ENCODE peak calls at places on chromosomes 11 and 22, in six cellular contexts. One of them, this sample, is unnamed.

GRCh38 chr11:113874920-113875413 is 405 bp downstream of the USP28 start:
- DNase-seq in HFF-Myc: no peak
- DNase-seq in cerebellum: no peak
- DNase-seq in activated CD8-positive, alpha-beta memory T cell treated with anti-CD3 and anti-CD28 coated beads, Interleukin-2, amount 10 ng/mL, durations not matched to agents 7 days and 5 days: no peak
- DNase-seq in central memory CD4-positive, alpha-beta T cell: peak; percentile 61
- DNase-seq in midbrain: peak; percentile 28
- DNase-seq in this sample: no peak

GRCh38 chr11:120625565-120625964 is 114.0 kb downstream of the GRIK4 start:
- DNase-seq in HFF-Myc: no peak
- DNase-seq in cerebellum: no peak
- DNase-seq in activated CD8-positive, alpha-beta memory T cell treated with anti-CD3 and anti-CD28 coated beads, Interleukin-2, amount 10 ng/mL, durations not matched to agents 7 days and 5 days: no peak
- DNase-seq in central memory CD4-positive, alpha-beta T cell: no peak
- DNase-seq in midbrain: no peak
- DNase-seq in this sample: no peak

GRCh38 chr22:19761500-19762314 is 1.1 kb downstream of the TBX1 start:
- DNase-seq in HFF-Myc: no peak
- DNase-seq in cerebellum: no peak
- DNase-seq in activated CD8-positive, alpha-beta memory T cell treated with anti-CD3 and anti-CD28 coated beads, Interleukin-2, amount 10 ng/mL, durations not matched to agents 7 days and 5 days: no peak
- DNase-seq in central memory CD4-positive, alpha-beta T cell: no peak
- DNase-seq in midbrain: no peak
- DNase-seq in this sample: no peak

GRCh38 chr11:120128392-120129172 is 9.3 kb downstream of the TRIM29 start:
- DNase-seq in HFF-Myc: peak; percentile 20
- DNase-seq in cerebellum: peak; percentile 26
- DNase-seq in activated CD8-positive, alpha-beta memory T cell treated with anti-CD3 and anti-CD28 coated beads, Interleukin-2, amount 10 ng/mL, durations not matched to agents 7 days and 5 days: no peak
- DNase-seq in central memory CD4-positive, alpha-beta T cell: no peak
- DNase-seq in midbrain: no peak
- DNase-seq in this sample: peak; percentile 21

GRCh38 chr22:40451230-40451629 is 80.8 kb downstream of the SGSM3 start:
- DNase-seq in HFF-Myc: no peak
- DNase-seq in cerebellum: no peak
- DNase-seq in activated CD8-positive, alpha-beta memory T cell treated with anti-CD3 and anti-CD28 coated beads, Interleukin-2, amount 10 ng/mL, durations not matched to agents 7 days and 5 days: no peak
- DNase-seq in central memory CD4-positive, alpha-beta T cell: peak; percentile 10
- DNase-seq in midbrain: no peak
- DNase-seq in this sample: no peak

GRCh38 chr11:13135385-13136271 is 126.5 kb downstream of the RASSF10 start:
- DNase-seq in HFF-Myc: peak; percentile 52
- DNase-seq in cerebellum: no peak
- DNase-seq in activated CD8-positive, alpha-beta memory T cell treated with anti-CD3 and anti-CD28 coated beads, Interleukin-2, amount 10 ng/mL, durations not matched to agents 7 days and 5 days: no peak
- DNase-seq in central memory CD4-positive, alpha-beta T cell: no peak
- DNase-seq in midbrain: peak; percentile 90
- DNase-seq in this sample: no peak

GRCh38 chr22:25753252-25753651 is 11.3 kb downstream of the MYO18B start:
- DNase-seq in HFF-Myc: no peak
- DNase-seq in cerebellum: no peak
- DNase-seq in activated CD8-positive, alpha-beta memory T cell treated with anti-CD3 and anti-CD28 coated beads, Interleukin-2, amount 10 ng/mL, durations not matched to agents 7 days and 5 days: no peak
- DNase-seq in central memory CD4-positive, alpha-beta T cell: no peak
- DNase-seq in midbrain: no peak
- DNase-seq in this sample: no peak

GRCh38 chr11:15770798-15771414 is 585.4 kb downstream of the SOX6 start:
- DNase-seq in HFF-Myc: no peak
- DNase-seq in cerebellum: no peak
- DNase-seq in activated CD8-positive, alpha-beta memory T cell treated with anti-CD3 and anti-CD28 coated beads, Interleukin-2, amount 10 ng/mL, durations not matched to agents 7 days and 5 days: no peak
- DNase-seq in central memory CD4-positive, alpha-beta T cell: no peak
- DNase-seq in midbrain: no peak
- DNase-seq in this sample: peak; percentile 18

GRCh38 chr11:134425413-134425812 is 13.4 kb upstream of the B3GAT1 start:
- DNase-seq in HFF-Myc: no peak
- DNase-seq in cerebellum: no peak
- DNase-seq in activated CD8-positive, alpha-beta memory T cell treated with anti-CD3 and anti-CD28 coated beads, Interleukin-2, amount 10 ng/mL, durations not matched to agents 7 days and 5 days: no peak
- DNase-seq in central memory CD4-positive, alpha-beta T cell: no peak
- DNase-seq in midbrain: no peak
- DNase-seq in this sample: no peak

GRCh38 chr11:7596975-7597391 is 76.3 kb downstream of the CYB5R2 start:
- DNase-seq in HFF-Myc: no peak
- DNase-seq in cerebellum: no peak
- DNase-seq in activated CD8-positive, alpha-beta memory T cell treated with anti-CD3 and anti-CD28 coated beads, Interleukin-2, amount 10 ng/mL, durations not matched to agents 7 days and 5 days: no peak
- DNase-seq in central memory CD4-positive, alpha-beta T cell: no peak
- DNase-seq in midbrain: no peak
- DNase-seq in this sample: no peak

GRCh38 chr11:69834251-69834650 is 15.0 kb upstream of the FGF3 start:
- DNase-seq in HFF-Myc: no peak
- DNase-seq in cerebellum: no peak
- DNase-seq in activated CD8-positive, alpha-beta memory T cell treated with anti-CD3 and anti-CD28 coated beads, Interleukin-2, amount 10 ng/mL, durations not matched to agents 7 days and 5 days: no peak
- DNase-seq in central memory CD4-positive, alpha-beta T cell: no peak
- DNase-seq in midbrain: no peak
- DNase-seq in this sample: no peak

GRCh38 chr22:30423296-30423958 is 2.1 kb upstream of the MTFP1 start:
- DNase-seq in HFF-Myc: no peak
- DNase-seq in cerebellum: peak; percentile 47
- DNase-seq in activated CD8-positive, alpha-beta memory T cell treated with anti-CD3 and anti-CD28 coated beads, Interleukin-2, amount 10 ng/mL, durations not matched to agents 7 days and 5 days: peak; percentile 75
- DNase-seq in central memory CD4-positive, alpha-beta T cell: no peak
- DNase-seq in midbrain: peak; percentile 81
- DNase-seq in this sample: no peak

GRCh38 chr22:45925811-45926351 is 51.1 kb downstream of the WNT7B start:
- DNase-seq in HFF-Myc: no peak
- DNase-seq in cerebellum: peak; percentile 53
- DNase-seq in activated CD8-positive, alpha-beta memory T cell treated with anti-CD3 and anti-CD28 coated beads, Interleukin-2, amount 10 ng/mL, durations not matched to agents 7 days and 5 days: no peak
- DNase-seq in central memory CD4-positive, alpha-beta T cell: no peak
- DNase-seq in midbrain: no peak
- DNase-seq in this sample: no peak

GRCh38 chr11:77269484-77270123 is 31.9 kb downstream of the GDPD4 start:
- DNase-seq in HFF-Myc: no peak
- DNase-seq in cerebellum: no peak
- DNase-seq in activated CD8-positive, alpha-beta memory T cell treated with anti-CD3 and anti-CD28 coated beads, Interleukin-2, amount 10 ng/mL, durations not matched to agents 7 days and 5 days: no peak
- DNase-seq in central memory CD4-positive, alpha-beta T cell: no peak
- DNase-seq in midbrain: no peak
- DNase-seq in this sample: no peak

GRCh38 chr11:108117746-108118371 is 3.5 kb upstream of the ACAT1 start:
- DNase-seq in HFF-Myc: no peak
- DNase-seq in cerebellum: peak; percentile 20
- DNase-seq in activated CD8-positive, alpha-beta memory T cell treated with anti-CD3 and anti-CD28 coated beads, Interleukin-2, amount 10 ng/mL, durations not matched to agents 7 days and 5 days: no peak
- DNase-seq in central memory CD4-positive, alpha-beta T cell: peak; percentile 12
- DNase-seq in midbrain: no peak
- DNase-seq in this sample: no peak

GRCh38 chr22:37560682-37561208 is 465 bp downstream of the CDC42EP1 start:
- DNase-seq in HFF-Myc: no peak
- DNase-seq in cerebellum: no peak
- DNase-seq in activated CD8-positive, alpha-beta memory T cell treated with anti-CD3 and anti-CD28 coated beads, Interleukin-2, amount 10 ng/mL, durations not matched to agents 7 days and 5 days: no peak
- DNase-seq in central memory CD4-positive, alpha-beta T cell: no peak
- DNase-seq in midbrain: no peak
- DNase-seq in this sample: peak; percentile 74

GRCh38 chr11:45253640-45254039 is 32.5 kb downstream of the SYT13 start:
- DNase-seq in HFF-Myc: no peak
- DNase-seq in cerebellum: no peak
- DNase-seq in activated CD8-positive, alpha-beta memory T cell treated with anti-CD3 and anti-CD28 coated beads, Interleukin-2, amount 10 ng/mL, durations not matched to agents 7 days and 5 days: no peak
- DNase-seq in central memory CD4-positive, alpha-beta T cell: no peak
- DNase-seq in midbrain: no peak
- DNase-seq in this sample: no peak

GRCh38 chr11:119107538-119108150 is 500 bp downstream of the C2CD2L start:
- DNase-seq in HFF-Myc: no peak
- DNase-seq in cerebellum: peak; percentile 23
- DNase-seq in activated CD8-positive, alpha-beta memory T cell treated with anti-CD3 and anti-CD28 coated beads, Interleukin-2, amount 10 ng/mL, durations not matched to agents 7 days and 5 days: no peak
- DNase-seq in central memory CD4-positive, alpha-beta T cell: no peak
- DNase-seq in midbrain: no peak
- DNase-seq in this sample: no peak

GRCh38 chr11:102654761-102655160 is 29.6 kb upstream of the MMP20 start:
- DNase-seq in HFF-Myc: no peak
- DNase-seq in cerebellum: no peak
- DNase-seq in activated CD8-positive, alpha-beta memory T cell treated with anti-CD3 and anti-CD28 coated beads, Interleukin-2, amount 10 ng/mL, durations not matched to agents 7 days and 5 days: no peak
- DNase-seq in central memory CD4-positive, alpha-beta T cell: no peak
- DNase-seq in midbrain: no peak
- DNase-seq in this sample: no peak

GRCh38 chr11:35639591-35640179 is 21.4 kb downstream of the FJX1 start:
- DNase-seq in HFF-Myc: no peak
- DNase-seq in cerebellum: no peak
- DNase-seq in activated CD8-positive, alpha-beta memory T cell treated with anti-CD3 and anti-CD28 coated beads, Interleukin-2, amount 10 ng/mL, durations not matched to agents 7 days and 5 days: no peak
- DNase-seq in central memory CD4-positive, alpha-beta T cell: no peak
- DNase-seq in midbrain: no peak
- DNase-seq in this sample: no peak

GRCh38 chr22:20206709-20207215 is 55.9 kb upstream of the CCDC188 start:
- DNase-seq in HFF-Myc: no peak
- DNase-seq in cerebellum: no peak
- DNase-seq in activated CD8-positive, alpha-beta memory T cell treated with anti-CD3 and anti-CD28 coated beads, Interleukin-2, amount 10 ng/mL, durations not matched to agents 7 days and 5 days: peak; percentile 49
- DNase-seq in central memory CD4-positive, alpha-beta T cell: no peak
- DNase-seq in midbrain: no peak
- DNase-seq in this sample: no peak

GRCh38 chr11:94275961-94276360 is 28.4 kb upstream of the IZUMO1R start:
- DNase-seq in HFF-Myc: no peak
- DNase-seq in cerebellum: no peak
- DNase-seq in activated CD8-positive, alpha-beta memory T cell treated with anti-CD3 and anti-CD28 coated beads, Interleukin-2, amount 10 ng/mL, durations not matched to agents 7 days and 5 days: no peak
- DNase-seq in central memory CD4-positive, alpha-beta T cell: no peak
- DNase-seq in midbrain: no peak
- DNase-seq in this sample: no peak

GRCh38 chr11:75524576-75525432 is 937 bp downstream of the GDPD5 start:
- DNase-seq in HFF-Myc: no peak
- DNase-seq in cerebellum: no peak
- DNase-seq in activated CD8-positive, alpha-beta memory T cell treated with anti-CD3 and anti-CD28 coated beads, Interleukin-2, amount 10 ng/mL, durations not matched to agents 7 days and 5 days: peak; percentile 61
- DNase-seq in central memory CD4-positive, alpha-beta T cell: no peak
- DNase-seq in midbrain: no peak
- DNase-seq in this sample: peak; percentile 61

GRCh38 chr22:27809226-27809625 is 7.7 kb upstream of the MN1 start:
- DNase-seq in HFF-Myc: no peak
- DNase-seq in cerebellum: no peak
- DNase-seq in activated CD8-positive, alpha-beta memory T cell treated with anti-CD3 and anti-CD28 coated beads, Interleukin-2, amount 10 ng/mL, durations not matched to agents 7 days and 5 days: no peak
- DNase-seq in central memory CD4-positive, alpha-beta T cell: no peak
- DNase-seq in midbrain: no peak
- DNase-seq in this sample: no peak

GRCh38 chr22:18076060-18076497 is 1.7 kb upstream of the PEX26 start:
- DNase-seq in HFF-Myc: peak; percentile 83
- DNase-seq in cerebellum: peak; percentile 86
- DNase-seq in activated CD8-positive, alpha-beta memory T cell treated with anti-CD3 and anti-CD28 coated beads, Interleukin-2, amount 10 ng/mL, durations not matched to agents 7 days and 5 days: peak; percentile 46
- DNase-seq in central memory CD4-positive, alpha-beta T cell: peak; percentile 64
- DNase-seq in midbrain: peak; percentile 94
- DNase-seq in this sample: peak; percentile 62

GRCh38 chr11:22728600-22729394 is 62.4 kb downstream of the GAS2 start:
- DNase-seq in HFF-Myc: no peak
- DNase-seq in cerebellum: no peak
- DNase-seq in activated CD8-positive, alpha-beta memory T cell treated with anti-CD3 and anti-CD28 coated beads, Interleukin-2, amount 10 ng/mL, durations not matched to agents 7 days and 5 days: no peak
- DNase-seq in central memory CD4-positive, alpha-beta T cell: no peak
- DNase-seq in midbrain: no peak
- DNase-seq in this sample: no peak

GRCh38 chr11:569273-569885 is 6.9 kb upstream of the PHRF1 start:
- DNase-seq in HFF-Myc: no peak
- DNase-seq in cerebellum: no peak
- DNase-seq in activated CD8-positive, alpha-beta memory T cell treated with anti-CD3 and anti-CD28 coated beads, Interleukin-2, amount 10 ng/mL, durations not matched to agents 7 days and 5 days: no peak
- DNase-seq in central memory CD4-positive, alpha-beta T cell: no peak
- DNase-seq in midbrain: no peak
- DNase-seq in this sample: peak; percentile 73

GRCh38 chr11:1837171-1838076 is 1.4 kb upstream of the TNNI2 start:
- DNase-seq in HFF-Myc: no peak
- DNase-seq in cerebellum: no peak
- DNase-seq in activated CD8-positive, alpha-beta memory T cell treated with anti-CD3 and anti-CD28 coated beads, Interleukin-2, amount 10 ng/mL, durations not matched to agents 7 days and 5 days: peak; percentile 92
- DNase-seq in central memory CD4-positive, alpha-beta T cell: peak; percentile 62
- DNase-seq in midbrain: peak; percentile 25
- DNase-seq in this sample: peak; percentile 75

GRCh38 chr11:31816467-31817053 is 5.4 kb upstream of the PAX6 start:
- DNase-seq in HFF-Myc: no peak
- DNase-seq in cerebellum: no peak
- DNase-seq in activated CD8-positive, alpha-beta memory T cell treated with anti-CD3 and anti-CD28 coated beads, Interleukin-2, amount 10 ng/mL, durations not matched to agents 7 days and 5 days: no peak
- DNase-seq in central memory CD4-positive, alpha-beta T cell: no peak
- DNase-seq in midbrain: no peak
- DNase-seq in this sample: no peak

GRCh38 chr11:34830648-34831047 is 85.5 kb downstream of the APIP start:
- DNase-seq in HFF-Myc: no peak
- DNase-seq in cerebellum: peak; percentile 1
- DNase-seq in activated CD8-positive, alpha-beta memory T cell treated with anti-CD3 and anti-CD28 coated beads, Interleukin-2, amount 10 ng/mL, durations not matched to agents 7 days and 5 days: no peak
- DNase-seq in central memory CD4-positive, alpha-beta T cell: no peak
- DNase-seq in midbrain: no peak
- DNase-seq in this sample: no peak

GRCh38 chr11:86473991-86474833 is 99.5 kb downstream of the CCDC81 start:
- DNase-seq in HFF-Myc: no peak
- DNase-seq in cerebellum: no peak
- DNase-seq in activated CD8-positive, alpha-beta memory T cell treated with anti-CD3 and anti-CD28 coated beads, Interleukin-2, amount 10 ng/mL, durations not matched to agents 7 days and 5 days: no peak
- DNase-seq in central memory CD4-positive, alpha-beta T cell: no peak
- DNase-seq in midbrain: no peak
- DNase-seq in this sample: peak; percentile 28

GRCh38 chr11:89922195-89922660 is at the start of gene TRIM49D1:
- DNase-seq in HFF-Myc: no peak
- DNase-seq in cerebellum: no peak
- DNase-seq in activated CD8-positive, alpha-beta memory T cell treated with anti-CD3 and anti-CD28 coated beads, Interleukin-2, amount 10 ng/mL, durations not matched to agents 7 days and 5 days: no peak
- DNase-seq in central memory CD4-positive, alpha-beta T cell: no peak
- DNase-seq in midbrain: no peak
- DNase-seq in this sample: no peak

GRCh38 chr11:122163420-122163819 is 47.4 kb upstream of the BLID start:
- DNase-seq in HFF-Myc: no peak
- DNase-seq in cerebellum: no peak
- DNase-seq in activated CD8-positive, alpha-beta memory T cell treated with anti-CD3 and anti-CD28 coated beads, Interleukin-2, amount 10 ng/mL, durations not matched to agents 7 days and 5 days: no peak
- DNase-seq in central memory CD4-positive, alpha-beta T cell: no peak
- DNase-seq in midbrain: no peak
- DNase-seq in this sample: no peak

GRCh38 chr11:101296896-101297295 is 167.3 kb upstream of the PGR start:
- DNase-seq in HFF-Myc: no peak
- DNase-seq in cerebellum: no peak
- DNase-seq in activated CD8-positive, alpha-beta memory T cell treated with anti-CD3 and anti-CD28 coated beads, Interleukin-2, amount 10 ng/mL, durations not matched to agents 7 days and 5 days: no peak
- DNase-seq in central memory CD4-positive, alpha-beta T cell: no peak
- DNase-seq in midbrain: no peak
- DNase-seq in this sample: no peak

This sample was measured in psoas muscle.